ENCODE peak calls at places on chromosomes 3 and 15, in six cellular contexts. E, Y, A, T, R and S are unnamed samples.

GRCh38 chr3:62201438-62202035 is 171.8 kb downstream of the FEZF2 start:
- DNase-seq in A (no peak), R (peak; percentile 65), Y (no peak), E (peak; percentile 33), T (no peak), S (no peak)

GRCh38 chr3:4664412-4664811 is 171.3 kb downstream of the ITPR1 start:
- DNase-seq in E (no peak), A (no peak), R (no peak), T (no peak), Y (no peak), S (no peak)

GRCh38 chr3:64595253-64595694 is 92.5 kb downstream of the ADAMTS9 start:
- DNase-seq in R (no peak), Y (no peak), A (peak; percentile 87), T (peak; percentile 16), E (no peak), S (no peak)

GRCh38 chr3:152095472-152095871 is 173.3 kb upstream of the MBNL1 start:
- DNase-seq in A (no peak), Y (no peak), T (no peak), E (no peak), R (no peak), S (no peak)

GRCh38 chr3:132380979-132381944 is 36.0 kb upstream of the DNAJC13 start:
- DNase-seq in E (no peak), T (no peak), R (no peak), A (no peak), Y (no peak), S (no peak)

GRCh38 chr3:195247863-195248189 is 23.1 kb downstream of the XXYLT1 start:
- DNase-seq in R (no peak), T (no peak), E (peak; percentile 30), Y (no peak), A (no peak), S (no peak)

GRCh38 chr3:85801955-85802354 is 843.2 kb downstream of the CADM2 start:
- DNase-seq in Y (no peak), R (peak; percentile 11), A (no peak), E (peak; percentile 1), T (no peak), S (no peak)

GRCh38 chr3:71714595-71714994 is 10.6 kb downstream of the EIF4E3 start:
- DNase-seq in R (no peak), Y (no peak), E (no peak), T (no peak), A (no peak), S (no peak)

GRCh38 chr3:28476194-28476593 is 127.6 kb upstream of the AZI2 start:
- DNase-seq in Y (no peak), A (no peak), E (peak; percentile 22), T (no peak), R (peak; percentile 58), S (no peak)

GRCh38 chr3:45664558-45664957 is 24.6 kb upstream of the SACM1L start:
- DNase-seq in E (peak; percentile 26), R (no peak), Y (no peak), T (peak; percentile 53), A (no peak), S (peak; percentile 63)

GRCh38 chr3:109927726-109928125 is 590.4 kb upstream of the DPPA4 start:
- DNase-seq in A (no peak), Y (no peak), R (no peak), T (no peak), E (no peak), S (no peak)

GRCh38 chr3:18812316-18812715 is 336.0 kb upstream of the KCNH8 start:
- DNase-seq in A (no peak), E (no peak), T (no peak), R (no peak), Y (no peak), S (no peak)

GRCh38 chr3:39408493-39409372 is 2.2 kb downstream of the RPSA start:
- DNase-seq in R (no peak), A (no peak), Y (no peak), E (peak; percentile 78), T (no peak), S (no peak)

GRCh38 chr3:10327592-10327991 is 6.7 kb upstream of the SEC13 start:
- DNase-seq in R (no peak), T (no peak), A (no peak), E (no peak), Y (no peak), S (no peak)

GRCh38 chr3:168752339-168752738 is 656.6 kb upstream of the GOLIM4 start:
- DNase-seq in T (no peak), Y (no peak), E (no peak), R (no peak), A (no peak), S (no peak)

GRCh38 chr3:135453333-135453732 is 512.2 kb upstream of the PPP2R3A start:
- DNase-seq in Y (peak; percentile 80), E (no peak), R (no peak), T (no peak), A (no peak), S (no peak)

GRCh38 chr3:135458539-135458938 is 507.0 kb upstream of the PPP2R3A start:
- DNase-seq in R (no peak), Y (no peak), A (no peak), T (no peak), E (no peak), S (no peak)

GRCh38 chr3:135456182-135456790 is 509.2 kb upstream of the PPP2R3A start:
- DNase-seq in E (no peak), T (no peak), R (peak; percentile 36), A (no peak), Y (peak; percentile 92), S (no peak)

GRCh38 chr3:135452881-135453280 is 512.6 kb upstream of the PPP2R3A start:
- DNase-seq in T (no peak), Y (peak; percentile 85), R (no peak), A (no peak), E (no peak), S (no peak)

DNA sequence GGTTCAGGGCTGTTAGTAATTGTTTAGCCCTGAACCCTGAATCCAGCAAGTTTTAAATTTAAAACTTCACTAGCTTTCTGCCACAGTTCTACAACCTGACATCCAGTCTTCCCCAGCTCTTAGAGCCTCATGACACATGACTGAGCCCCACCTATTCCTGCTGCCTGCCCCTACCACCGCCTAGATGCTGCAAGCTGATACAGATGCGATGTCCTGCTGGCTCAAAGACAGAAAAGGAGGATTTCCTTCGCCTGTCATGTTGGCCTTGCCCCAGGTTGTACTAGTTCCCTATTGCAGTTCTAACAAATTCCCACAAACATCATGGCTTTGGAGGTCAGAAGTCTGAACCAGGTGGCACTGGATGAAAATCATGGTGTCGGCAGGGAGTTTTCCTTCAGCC is 510.6 kb upstream of the PPP2R3A start:
- DNase-seq in Y (no peak), A (no peak), T (no peak), E (no peak), R (no peak), S (no peak)
- TF ChIP-seq POLR2AphosphoS5 in Y (no peak), A (no peak), T (no peak), E (no peak), R (no peak), S (no peak)

GRCh38 chr15:55915221-55915620 is 78.2 kb downstream of the NEDD4 start:
- DNase-seq in A (no peak), E (no peak), T (no peak), Y (no peak), R (no peak), S (no peak)
- H3K4me3 ChIP-seq in A (no peak overlapping the region), E (no peak overlapping the region), T (no peak overlapping the region), Y (no peak overlapping the region), R (peak overlapping the region; percentile 63), S (no peak overlapping the region)

GRCh38 chr3:12561397-12561796 is 4.5 kb downstream of the MKRN2 start:
- DNase-seq in T (no peak), A (no peak), E (no peak), Y (no peak), R (no peak), S (no peak)

GRCh38 chr3:12560505-12561188 is 3.8 kb downstream of the MKRN2 start:
- DNase-seq in A (no peak), Y (no peak), T (no peak), R (no peak), E (no peak), S (no peak)

GRCh38 chr3:12558706-12559105 is 1.8 kb downstream of the MKRN2 start:
- DNase-seq in E (peak; percentile 47), R (no peak), A (no peak), Y (no peak), T (no peak), S (no peak)

GRCh38 chr3:12557472-12558105 is 702 bp downstream of the MKRN2 start:
- DNase-seq in T (no peak), Y (no peak), R (no peak), E (peak; percentile 46), A (no peak), S (no peak)

DNA sequence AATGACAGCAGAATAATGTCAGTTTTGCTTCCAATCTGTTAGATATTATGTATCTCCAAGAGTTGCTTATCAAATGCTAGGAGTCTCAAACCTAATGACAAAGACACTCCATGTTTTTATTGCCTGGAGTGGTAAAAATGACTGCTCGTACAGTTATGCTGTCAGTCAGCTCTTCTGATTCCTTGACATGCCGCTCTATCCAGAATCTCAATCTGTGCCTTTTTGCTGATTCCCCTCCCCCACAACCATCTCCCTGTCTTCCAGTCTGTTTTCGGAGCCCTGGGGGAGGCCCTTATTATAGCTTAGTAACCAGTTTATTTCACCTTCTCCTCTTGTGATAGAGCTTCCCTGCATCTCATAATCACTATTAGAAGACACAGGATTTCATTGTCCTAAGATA is 2.6 kb downstream of the MKRN2 start:
- DNase-seq in A (no peak), R (no peak), T (no peak), Y (no peak), E (peak; percentile 35), S (no peak)
- TF ChIP-seq EP300 in A (no peak), R (no peak), T (no peak), Y (no peak), E (no peak), S (no peak)

GRCh38 chr15:28886431-28887343 is 913 bp downstream of the APBA2 start:
- DNase-seq in R (peak; percentile 79), T (no peak), Y (no peak), E (no peak), A (no peak), S (no peak)

GRCh38 chr15:28885630-28886430 is at the start of gene APBA2:
- DNase-seq in R (peak; percentile 87), Y (no peak), A (no peak), E (peak; percentile 68), T (no peak), S (no peak)

GRCh38 chr15:28881600-28881999 is 4.2 kb upstream of the APBA2 start:
- DNase-seq in Y (no peak), R (peak; percentile 52), E (no peak), T (no peak), A (no peak), S (no peak)

GRCh38 chr15:28885289-28885629 is 515 bp upstream of the APBA2 start:
- DNase-seq in E (no peak), Y (no peak), T (no peak), A (no peak), R (no peak), S (no peak)

DNA sequence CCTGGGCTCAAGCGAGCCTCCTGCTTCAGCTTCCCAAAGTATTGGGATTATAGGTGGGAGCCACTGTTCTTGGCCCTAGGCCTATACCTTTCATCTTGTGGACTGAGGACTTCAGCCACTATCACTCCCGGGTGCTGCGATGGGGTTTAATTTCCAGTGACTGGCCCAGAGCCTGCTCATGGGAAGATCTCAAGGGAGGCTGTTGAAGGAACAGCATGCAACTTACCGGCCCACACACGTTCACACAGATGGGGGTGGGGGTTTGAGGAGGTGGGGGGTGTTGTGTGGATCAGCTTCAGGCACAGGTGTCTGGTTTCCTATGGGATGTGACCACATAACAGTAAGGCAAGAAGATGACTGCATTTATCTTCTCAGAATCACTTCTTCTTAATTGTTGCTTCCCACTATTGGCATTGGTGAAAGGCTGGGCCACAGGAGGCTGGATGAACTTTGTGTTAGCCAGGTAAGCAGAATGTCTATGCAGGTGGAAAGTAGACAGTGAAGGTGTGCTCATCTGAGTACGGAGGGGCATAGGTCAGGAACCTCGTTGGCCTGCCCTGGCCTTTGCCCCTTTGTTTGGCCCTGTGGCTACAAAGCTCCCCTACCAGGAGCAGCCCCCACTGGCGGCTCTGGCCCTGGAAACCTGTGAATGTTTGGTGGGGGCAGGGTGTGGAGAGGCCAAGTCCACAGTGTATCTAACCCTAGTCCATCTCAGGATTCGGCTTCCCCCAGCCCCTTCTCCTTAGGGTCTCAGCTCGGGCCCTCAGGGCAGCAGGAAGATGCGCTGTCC is 1.4 kb upstream of the APBA2 start:
- DNase-seq in E (no peak), T (no peak), R (no peak), A (no peak), Y (no peak), S (no peak)
- TF ChIP-seq POLR2AphosphoS5 in E (no peak), T (no peak), R (no peak), A (no peak), Y (no peak), S (no peak)